ENCODE peak calls at places on chromosomes 16 and 17, in seven cellular contexts. One of them, this sample, is unnamed. For H3K27me3 and H3K4me1, the result is how much of the 10 kb centered on the place peaks cover.

GRCh38 chr16:27879601-27880247 is 183.8 kb downstream of the GSG1L start:
- DNase-seq in Peyer's patch: no peak
- DNase-seq in uterus: no peak
- DNase-seq in mammary epithelial cell: no peak
- DNase-seq in adrenal gland: peak
- DNase-seq in suprapubic skin: no peak
- DNase-seq in upper lobe of left lung: no peak
- DNase-seq in this sample: peak

GRCh38 chr16:8935989-8936388 is 27.7 kb downstream of the USP7 start:
- DNase-seq in Peyer's patch: peak
- DNase-seq in uterus: no peak
- DNase-seq in mammary epithelial cell: no peak
- DNase-seq in adrenal gland: no peak
- DNase-seq in suprapubic skin: no peak
- DNase-seq in upper lobe of left lung: no peak
- DNase-seq in this sample: no peak

GRCh38 chr17:60678118-60678444 is 430 bp downstream of the BCAS3 start:
- DNase-seq in Peyer's patch: no peak
- DNase-seq in uterus: no peak
- DNase-seq in mammary epithelial cell: no peak
- DNase-seq in adrenal gland: no peak
- DNase-seq in suprapubic skin: no peak
- DNase-seq in upper lobe of left lung: no peak
- DNase-seq in this sample: no peak

GRCh38 chr16:87621976-87622713 is 19.8 kb downstream of the JPH3 start:
- DNase-seq in Peyer's patch: no peak
- DNase-seq in uterus: no peak
- DNase-seq in mammary epithelial cell: no peak
- DNase-seq in adrenal gland: no peak
- DNase-seq in suprapubic skin: no peak
- DNase-seq in upper lobe of left lung: no peak
- DNase-seq in this sample: no peak

GRCh38 chr17:40329981-40330794 is 21.2 kb downstream of the RARA start:
- DNase-seq in Peyer's patch: peak
- DNase-seq in uterus: peak
- DNase-seq in mammary epithelial cell: no peak
- DNase-seq in adrenal gland: peak
- DNase-seq in suprapubic skin: no peak
- DNase-seq in upper lobe of left lung: no peak
- DNase-seq in this sample: peak

GRCh38 chr17:32917081-32917480 is 10.9 kb upstream of the TMEM98 start:
- DNase-seq in Peyer's patch: no peak
- DNase-seq in uterus: no peak
- DNase-seq in mammary epithelial cell: no peak
- DNase-seq in adrenal gland: no peak
- DNase-seq in suprapubic skin: no peak
- DNase-seq in upper lobe of left lung: no peak
- DNase-seq in this sample: no peak

GRCh38 chr17:41338961-41339485 is 11.6 kb downstream of the KRT33A start:
- DNase-seq in Peyer's patch: no peak
- DNase-seq in uterus: no peak
- DNase-seq in mammary epithelial cell: peak
- DNase-seq in adrenal gland: no peak
- DNase-seq in suprapubic skin: no peak
- DNase-seq in upper lobe of left lung: no peak
- DNase-seq in this sample: no peak

GRCh38 chr17:1713878-1714487 is 3.8 kb upstream of the TLCD2 start:
- DNase-seq in Peyer's patch: no peak
- DNase-seq in uterus: peak
- DNase-seq in mammary epithelial cell: peak
- DNase-seq in adrenal gland: no peak
- DNase-seq in suprapubic skin: no peak
- DNase-seq in upper lobe of left lung: peak
- DNase-seq in this sample: peak

GRCh38 chr17:45081046-45081703 is 20.1 kb downstream of the NMT1 start:
- DNase-seq in Peyer's patch: no peak
- DNase-seq in uterus: no peak
- DNase-seq in mammary epithelial cell: no peak
- DNase-seq in adrenal gland: no peak
- DNase-seq in suprapubic skin: no peak
- DNase-seq in upper lobe of left lung: no peak
- DNase-seq in this sample: no peak

GRCh38 chr17:29619251-29619650 is 3.5 kb downstream of the CORO6 start:
- DNase-seq in Peyer's patch: no peak
- DNase-seq in uterus: no peak
- DNase-seq in mammary epithelial cell: no peak
- DNase-seq in adrenal gland: no peak
- DNase-seq in suprapubic skin: no peak
- DNase-seq in upper lobe of left lung: no peak
- DNase-seq in this sample: peak

GRCh38 chr16:31225193-31225592 is 8.3 kb upstream of the PYDC1 start:
- DNase-seq in Peyer's patch: no peak
- DNase-seq in uterus: no peak
- DNase-seq in mammary epithelial cell: no peak
- DNase-seq in adrenal gland: no peak
- DNase-seq in suprapubic skin: no peak
- DNase-seq in upper lobe of left lung: no peak
- DNase-seq in this sample: no peak

GRCh38 chr17:82388223-82388921 is 16.8 kb downstream of the UTS2R start:
- DNase-seq in Peyer's patch: no peak
- DNase-seq in uterus: no peak
- DNase-seq in mammary epithelial cell: no peak
- DNase-seq in adrenal gland: peak
- DNase-seq in suprapubic skin: no peak
- DNase-seq in upper lobe of left lung: peak
- DNase-seq in this sample: no peak

GRCh38 chr17:50630524-50631194 is 4.0 kb upstream of the ABCC3 start:
- DNase-seq in Peyer's patch: peak
- DNase-seq in uterus: no peak
- DNase-seq in mammary epithelial cell: peak
- DNase-seq in adrenal gland: peak
- DNase-seq in suprapubic skin: no peak
- DNase-seq in upper lobe of left lung: peak
- DNase-seq in this sample: no peak

GRCh38 chr17:77772899-77773358 is 185.6 kb upstream of the TNRC6C start:
- DNase-seq in Peyer's patch: no peak
- DNase-seq in uterus: no peak
- DNase-seq in mammary epithelial cell: no peak
- DNase-seq in adrenal gland: no peak
- DNase-seq in suprapubic skin: no peak
- DNase-seq in upper lobe of left lung: no peak
- DNase-seq in this sample: no peak

GRCh38 chr16:56477096-56477878 is 25.9 kb downstream of the OGFOD1 start:
- DNase-seq in Peyer's patch: no peak
- DNase-seq in uterus: no peak
- DNase-seq in mammary epithelial cell: peak
- DNase-seq in adrenal gland: peak
- DNase-seq in suprapubic skin: no peak
- DNase-seq in upper lobe of left lung: no peak
- DNase-seq in this sample: no peak

GRCh38 chr16:49337814-49338350 is 35.7 kb upstream of the C16orf78 start:
- DNase-seq in Peyer's patch: no peak
- DNase-seq in uterus: no peak
- DNase-seq in mammary epithelial cell: no peak
- DNase-seq in adrenal gland: no peak
- DNase-seq in suprapubic skin: peak
- DNase-seq in upper lobe of left lung: no peak
- DNase-seq in this sample: no peak

GRCh38 chr17:79570653-79571052 is 40.2 kb downstream of the RBFOX3 start:
- DNase-seq in Peyer's patch: no peak
- DNase-seq in uterus: no peak
- DNase-seq in mammary epithelial cell: no peak
- DNase-seq in adrenal gland: no peak
- DNase-seq in suprapubic skin: no peak
- DNase-seq in upper lobe of left lung: no peak
- DNase-seq in this sample: no peak

GRCh38 chr17:39861235-39861634 is 2.9 kb downstream of the IKZF3 start:
- DNase-seq in Peyer's patch: no peak
- DNase-seq in uterus: no peak
- DNase-seq in mammary epithelial cell: no peak
- DNase-seq in adrenal gland: no peak
- DNase-seq in suprapubic skin: no peak
- DNase-seq in upper lobe of left lung: no peak
- DNase-seq in this sample: no peak

GRCh38 chr17:79520134-79520892 is 90.5 kb downstream of the RBFOX3 start:
- DNase-seq in Peyer's patch: no peak
- DNase-seq in uterus: no peak
- DNase-seq in mammary epithelial cell: no peak
- DNase-seq in adrenal gland: no peak
- DNase-seq in suprapubic skin: no peak
- DNase-seq in upper lobe of left lung: peak
- DNase-seq in this sample: no peak

GRCh38 chr17:73340093-73340596 is 28.3 kb upstream of the CDC42EP4 start:
- DNase-seq in Peyer's patch: no peak
- DNase-seq in uterus: peak
- DNase-seq in mammary epithelial cell: peak
- DNase-seq in adrenal gland: peak
- DNase-seq in suprapubic skin: peak
- DNase-seq in upper lobe of left lung: no peak
- DNase-seq in this sample: no peak

GRCh38 chr16:69190598-69190997 is 3.6 kb downstream of the SNTB2 start:
- DNase-seq in Peyer's patch: no peak
- DNase-seq in uterus: no peak
- DNase-seq in mammary epithelial cell: no peak
- DNase-seq in adrenal gland: no peak
- DNase-seq in suprapubic skin: no peak
- DNase-seq in upper lobe of left lung: no peak
- DNase-seq in this sample: no peak

GRCh38 chr17:74947041-74947754 is 11.5 kb downstream of the OTOP3 start:
- DNase-seq in Peyer's patch: no peak
- DNase-seq in uterus: no peak
- DNase-seq in mammary epithelial cell: no peak
- DNase-seq in adrenal gland: no peak
- DNase-seq in suprapubic skin: no peak
- DNase-seq in upper lobe of left lung: no peak
- DNase-seq in this sample: no peak

GRCh38 chr16:31453255-31454204 is 5.8 kb upstream of the ARMC5 start:
- DNase-seq in Peyer's patch: no peak
- DNase-seq in uterus: no peak
- DNase-seq in mammary epithelial cell: peak
- DNase-seq in adrenal gland: peak
- DNase-seq in suprapubic skin: peak
- DNase-seq in upper lobe of left lung: no peak
- DNase-seq in this sample: no peak

GRCh38 chr17:6668727-6669425 is 17.3 kb downstream of the C17orf100 start:
- DNase-seq in Peyer's patch: no peak
- DNase-seq in uterus: no peak
- DNase-seq in mammary epithelial cell: peak
- DNase-seq in adrenal gland: no peak
- DNase-seq in suprapubic skin: peak
- DNase-seq in upper lobe of left lung: no peak
- DNase-seq in this sample: no peak

GRCh38 chr17:12209792-12210191 is 189.1 kb downstream of the MAP2K4 start:
- DNase-seq in Peyer's patch: no peak
- DNase-seq in uterus: peak
- DNase-seq in mammary epithelial cell: no peak
- DNase-seq in adrenal gland: no peak
- DNase-seq in suprapubic skin: no peak
- DNase-seq in upper lobe of left lung: no peak
- DNase-seq in this sample: no peak

GRCh38 chr17:66966529-66967418 is 2.3 kb downstream of the CACNG4 start:
- DNase-seq in Peyer's patch: no peak
- DNase-seq in uterus: no peak
- DNase-seq in mammary epithelial cell: no peak
- DNase-seq in adrenal gland: no peak
- DNase-seq in suprapubic skin: no peak
- DNase-seq in upper lobe of left lung: no peak
- DNase-seq in this sample: no peak
- H3K27me3 ChIP-seq in Peyer's patch: under half
- H3K27me3 ChIP-seq in uterus: under half
- H3K27me3 ChIP-seq in mammary epithelial cell: under half
- H3K27me3 ChIP-seq in adrenal gland: under half
- H3K27me3 ChIP-seq in suprapubic skin: half or more
- H3K27me3 ChIP-seq in upper lobe of left lung: under half
- H3K27me3 ChIP-seq in this sample: half or more

DNA sequence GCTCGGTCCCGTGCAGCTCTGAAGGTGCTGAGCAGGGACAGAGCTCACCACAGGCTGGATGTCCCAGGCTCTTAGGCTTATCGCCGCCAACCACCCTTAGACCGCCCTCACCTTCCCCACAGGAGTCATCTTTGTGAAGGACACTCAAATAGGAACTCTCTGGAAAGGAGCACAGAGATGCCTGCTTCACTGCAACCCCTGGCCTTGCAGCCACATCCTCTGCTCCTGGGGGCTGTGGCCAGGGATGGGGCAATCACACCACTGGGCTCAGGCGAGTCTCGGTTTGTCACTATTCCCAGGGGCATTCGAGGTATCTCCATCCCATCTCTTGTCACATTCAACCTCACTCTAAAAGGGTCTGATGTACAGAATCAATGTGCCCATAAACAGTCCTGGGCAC is 10.9 kb downstream of the ZDHHC1 start:
- DNase-seq in Peyer's patch: no peak
- DNase-seq in uterus: no peak
- DNase-seq in mammary epithelial cell: no peak
- DNase-seq in adrenal gland: no peak
- DNase-seq in suprapubic skin: no peak
- DNase-seq in upper lobe of left lung: no peak
- DNase-seq in this sample: no peak
- H3K27ac ChIP-seq in Peyer's patch: peak
- H3K27ac ChIP-seq in uterus: peak
- H3K27ac ChIP-seq in mammary epithelial cell: peak
- H3K27ac ChIP-seq in adrenal gland: no peak
- H3K27ac ChIP-seq in suprapubic skin: peak
- H3K27ac ChIP-seq in upper lobe of left lung: peak
- H3K27ac ChIP-seq in this sample: no peak

DNA sequence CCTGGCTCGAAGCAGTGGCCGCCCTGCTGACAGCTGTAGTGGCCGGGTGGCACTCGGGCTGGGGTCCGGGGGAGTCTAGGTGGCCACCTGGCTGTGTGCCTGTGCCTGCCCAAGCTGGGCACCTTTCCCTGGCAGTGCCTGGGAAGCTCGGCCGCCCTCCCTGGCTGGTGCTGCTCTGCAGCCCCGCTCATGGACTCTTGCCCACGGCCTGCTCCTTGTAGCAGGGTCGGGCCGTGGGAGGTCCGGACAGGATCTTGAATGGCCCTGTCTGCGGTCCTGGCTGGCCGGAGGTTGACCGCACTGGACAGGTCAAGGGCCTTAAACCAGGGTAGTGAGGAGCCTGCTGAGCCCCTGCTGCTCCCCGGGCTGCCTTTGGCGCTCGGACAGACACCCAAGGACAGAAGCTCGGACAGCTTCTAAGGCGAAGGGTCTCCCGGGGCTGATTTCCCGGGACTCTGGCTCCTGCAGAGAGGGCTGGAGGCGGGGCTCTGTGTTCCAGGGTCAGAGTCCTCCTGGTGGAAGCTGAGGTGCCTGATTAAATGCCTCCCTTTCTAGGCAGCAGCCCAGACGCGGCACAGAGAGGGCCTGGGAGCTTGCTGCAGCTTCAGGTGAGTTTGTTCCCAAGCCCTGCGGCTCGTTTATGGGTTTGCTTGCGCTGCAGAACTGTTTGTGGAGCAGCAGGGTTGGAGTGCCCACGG is 6.0 kb downstream of the CAPN15 start:
- DNase-seq in Peyer's patch: no peak
- DNase-seq in uterus: no peak
- DNase-seq in mammary epithelial cell: no peak
- DNase-seq in adrenal gland: peak
- DNase-seq in suprapubic skin: no peak
- DNase-seq in upper lobe of left lung: peak
- DNase-seq in this sample: no peak
- H3K4me1 ChIP-seq in Peyer's patch: under half
- H3K4me1 ChIP-seq in uterus: under half
- H3K4me1 ChIP-seq in mammary epithelial cell: under half
- H3K4me1 ChIP-seq in adrenal gland: under half
- H3K4me1 ChIP-seq in suprapubic skin: half or more
- H3K4me1 ChIP-seq in upper lobe of left lung: under half
- H3K4me1 ChIP-seq in this sample: under half

GRCh38 chr16:1275791-1276579 is 20.1 kb downstream of the TPSD1 start:
- DNase-seq in Peyer's patch: no peak
- DNase-seq in uterus: no peak
- DNase-seq in mammary epithelial cell: no peak
- DNase-seq in adrenal gland: no peak
- DNase-seq in suprapubic skin: no peak
- DNase-seq in upper lobe of left lung: peak
- DNase-seq in this sample: no peak
- H3K27me3 ChIP-seq in Peyer's patch: under half
- H3K27me3 ChIP-seq in uterus: under half
- H3K27me3 ChIP-seq in mammary epithelial cell: under half
- H3K27me3 ChIP-seq in adrenal gland: under half
- H3K27me3 ChIP-seq in suprapubic skin: half or more
- H3K27me3 ChIP-seq in upper lobe of left lung: under half
- H3K27me3 ChIP-seq in this sample: under half